ENCODE peak calls at places on chromosome 17, in seven cellular contexts. N is BE2C, T is neuronal stem cell, L is non-pigmented ciliary epithelial cell, R is substantia nigra, G is NCI-H1105 treated with DMSO at 0.1 percent for 48 hours, Z is fibroblast of lung. O is an unnamed sample.

GRCh38 chr17:50560931-50561750 is 626 bp downstream of the CACNA1G start:
- DNase-seq in T (no peak), L (no peak), G (no peak), Z (no peak), N (no peak), R (no peak), O (no peak)

GRCh38 chr17:82647593-82648164 is 565 bp downstream of the WDR45B start:
- DNase-seq in Z (no peak), G (no peak), T (peak; percentile 23), R (no peak), L (no peak), N (peak; percentile 38), O (peak; percentile 50)

GRCh38 chr17:74391771-74392170 is 24.5 kb downstream of the GPR142 start:
- DNase-seq in G (no peak), Z (no peak), N (no peak), L (no peak), R (no peak), T (no peak), O (no peak)

GRCh38 chr17:40485851-40486512 is 15.4 kb downstream of the TNS4 start:
- DNase-seq in R (no peak), Z (peak; percentile 99), N (no peak), G (no peak), T (no peak), L (peak; percentile 99), O (no peak)

GRCh38 chr17:28861393-28862203 is 6.8 kb downstream of the ERAL1 start:
- DNase-seq in R (no peak), L (no peak), N (no peak), G (no peak), T (no peak), Z (no peak), O (no peak)

GRCh38 chr17:22490399-22490798 is 798.1 kb downstream of the KCNJ18 start:
- DNase-seq in T (no peak), R (no peak), L (no peak), N (no peak), Z (no peak), G (no peak), O (no peak)

GRCh38 chr17:82531431-82531881 is 11.9 kb downstream of the FOXK2 start:
- DNase-seq in R (no peak), N (no peak), Z (peak; percentile 73), T (no peak), G (no peak), L (peak; percentile 56), O (no peak)

GRCh38 chr17:79716183-79716797 is 14.5 kb upstream of the ENPP7 start:
- DNase-seq in Z (no peak), R (no peak), G (no peak), T (no peak), N (peak; percentile 43), L (no peak), O (no peak)

GRCh38 chr17:965311-965989 is 14.1 kb downstream of the NXN start:
- DNase-seq in N (no peak), R (no peak), T (no peak), Z (peak; percentile 22), G (no peak), L (no peak), O (no peak)

GRCh38 chr17:56594528-56595418 is 1.3 kb downstream of the NOG start:
- DNase-seq in L (no peak), R (no peak), Z (no peak), N (peak; percentile 11), G (no peak), T (peak; percentile 48), O (no peak)

GRCh38 chr17:44279586-44280344 is 11.8 kb upstream of the SLC4A1 start:
- DNase-seq in R (peak; percentile 69), N (no peak), T (no peak), G (no peak), L (peak; percentile 31), Z (peak; percentile 86), O (no peak)